ENCODE peak calls at places on chromosome 20, in four cellular contexts. U is HepG2, T is H1, A is GM12892. B is an unnamed sample.

GRCh38 chr20:13857961-13858360 is 73.1 kb downstream of the NDUFAF5 start:
- DNase-seq in U (no peak), T (no peak), A (no peak), B (no peak)

GRCh38 chr20:15278041-15278440 is 940.6 kb upstream of the FLRT3 start:
- DNase-seq in U (no peak), T (no peak), A (no peak), B (no peak)

GRCh38 chr20:9927224-9927623 is 88.3 kb upstream of the PAK5 start:
- DNase-seq in U (no peak), T (no peak), A (no peak), B (no peak)

GRCh38 chr20:34979366-34980153 is 23.9 kb downstream of the MYH7B start:
- DNase-seq in U (no peak), T (peak), A (no peak), B (no peak)

GRCh38 chr20:60001027-60001567 is 42.9 kb downstream of the CDH26 start:
- DNase-seq in U (no peak), T (no peak), A (no peak), B (no peak)

GRCh38 chr20:51628533-51629398 is 86.2 kb upstream of the NFATC2 start:
- DNase-seq in U (peak), T (no peak), A (no peak), B (no peak)

GRCh38 chr20:8788831-8789230 is 280.1 kb upstream of the PLCB4 start:
- DNase-seq in U (no peak), T (no peak), A (no peak), B (no peak)

GRCh38 chr20:24522452-24523330 is 53.3 kb downstream of the SYNDIG1 start:
- DNase-seq in U (no peak), T (no peak), A (no peak), B (no peak)

GRCh38 chr20:44154521-44155001 is 32.4 kb downstream of the JPH2 start:
- DNase-seq in U (no peak), T (no peak), A (no peak), B (no peak)

GRCh38 chr20:53408728-53409157 is 184.9 kb downstream of the ZNF217 start:
- DNase-seq in U (no peak), T (no peak), A (no peak), B (no peak)

GRCh38 chr20:57526067-57526884 is 1.3 kb upstream of the CTCFL start:
- DNase-seq in U (peak), T (no peak), A (no peak), B (peak)

GRCh38 chr20:41316602-41317535 is 662 bp downstream of the ZHX3 start:
- DNase-seq in U (peak), T (no peak), A (peak), B (peak)

GRCh38 chr20:45361794-45362193 is 1.2 kb upstream of the SYS1 start:
- DNase-seq in U (peak), T (no peak), A (no peak), B (no peak)

GRCh38 chr20:54084727-54085368 is 14.5 kb upstream of the BCAS1 start:
- DNase-seq in U (peak), T (no peak), A (no peak), B (no peak)

GRCh38 chr20:19887566-19888268 is 129.4 kb upstream of the NAA20 start:
- DNase-seq in U (no peak), T (no peak), A (no peak), B (no peak)

GRCh38 chr20:7347409-7347808 is 579.9 kb downstream of the BMP2 start:
- DNase-seq in U (no peak), T (no peak), A (no peak), B (no peak)

GRCh38 chr20:37185681-37186080 is 6.3 kb upstream of the MROH8 start:
- DNase-seq in U (no peak), T (no peak), A (no peak), B (no peak)

GRCh38 chr20:51985013-51985415 is 182.7 kb upstream of the SALL4 start:
- DNase-seq in U (peak), T (no peak), A (no peak), B (no peak)

GRCh38 chr20:14792915-14793314 is 455.5 kb upstream of the FLRT3 start:
- DNase-seq in U (no peak), T (no peak), A (no peak), B (no peak)

GRCh38 chr20:4729265-4729664 is 7.6 kb downstream of the PRND start:
- DNase-seq in U (no peak), T (no peak), A (no peak), B (no peak)

GRCh38 chr20:17860306-17861197 is 108.0 kb downstream of the SNX5 start:
- DNase-seq in U (no peak), T (no peak), A (no peak), B (no peak)

GRCh38 chr20:19775353-19776201 is 17.5 kb downstream of the RIN2 start:
- DNase-seq in U (no peak), T (no peak), A (no peak), B (no peak)

GRCh38 chr20:57429579-57430202 is 38.5 kb downstream of the RBM38 start:
- DNase-seq in U (peak), T (no peak), A (no peak), B (no peak)

GRCh38 chr20:330233-331149 is 5.1 kb downstream of the SOX12 start:
- DNase-seq in U (peak), T (no peak), A (peak), B (peak)

GRCh38 chr20:44279228-44279627 is 31.8 kb downstream of the FITM2 start:
- DNase-seq in U (no peak), T (no peak), A (no peak), B (no peak)

GRCh38 chr20:36575066-36575743 is 1.8 kb downstream of the TGIF2 start:
- DNase-seq in U (peak), T (no peak), A (peak), B (no peak)

GRCh38 chr20:41138217-41138526 is 829 bp downstream of the PLCG1 start:
- DNase-seq in U (peak), T (no peak), A (no peak), B (no peak)

GRCh38 chr20:1816384-1817381 is 78.5 kb upstream of the SIRPA start:
- DNase-seq in U (no peak), T (no peak), A (no peak), B (no peak)
- TF ChIP-seq TAF1 in U (no peak), T (no peak), A (no peak), B (no peak)

GRCh38 chr20:32483351-32484220 is 101.5 kb downstream of the NOL4L start:
- DNase-seq in U (peak), T (no peak), A (peak), B (peak)
- TF ChIP-seq POLR2AphosphoS5 in U (peak), T (peak), A (no peak), B (no peak)

GRCh38 chr20:33401042-33401921 is at the start of gene CDK5RAP1:
- DNase-seq in U (peak), T (peak), A (peak), B (peak)
- TF ChIP-seq POLR2A in U (peak), T (no peak), A (peak), B (peak)

DNA sequence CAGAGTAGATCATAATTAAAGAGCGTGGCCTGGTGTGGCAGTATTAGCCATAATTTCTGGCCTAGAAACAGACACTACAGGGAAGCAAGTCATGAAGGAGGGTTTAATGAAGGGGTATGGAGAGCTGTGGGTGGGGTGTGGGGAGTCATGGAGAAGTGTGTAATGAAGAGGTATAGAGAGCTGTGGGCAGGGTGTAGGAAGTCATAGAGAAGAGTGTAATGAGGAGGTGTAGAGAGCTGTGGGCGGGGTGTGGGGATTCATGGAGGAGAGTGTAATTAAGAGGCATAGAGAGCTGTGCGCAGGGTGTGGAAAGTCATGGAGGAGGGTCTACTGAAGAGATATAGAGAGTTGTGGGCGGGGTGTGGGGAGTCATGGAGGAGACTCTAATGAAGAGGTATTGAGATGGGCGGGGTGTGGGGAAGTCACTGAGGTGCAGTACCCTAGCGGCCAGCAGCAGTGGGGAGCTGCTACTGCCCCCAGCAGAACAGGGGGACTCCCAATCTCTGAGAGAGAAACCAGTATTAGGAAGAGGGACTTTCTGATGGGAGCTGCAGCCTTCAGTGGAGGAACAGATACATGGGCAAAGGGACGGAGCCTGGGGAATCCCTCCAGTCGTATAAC is 145.4 kb upstream of the FOXA2 start:
- DNase-seq in U (no peak), T (no peak), A (no peak), B (no peak)
- TF ChIP-seq TAF1 in U (no peak), T (no peak), A (no peak), B (no peak)

GRCh38 chr20:63287697-63288580 is 5.0 kb upstream of the COL20A1 start:
- DNase-seq in U (no peak), T (no peak), A (no peak), B (no peak)
- TF ChIP-seq POLR2AphosphoS5 in U (no peak), T (no peak), A (no peak), B (no peak)

GRCh38 chr20:25622450-25623224 is 1.2 kb downstream of the NANP start:
- DNase-seq in U (peak), T (no peak), A (no peak), B (no peak)

GRCh38 chr20:25624500-25624939 is 706 bp upstream of the NANP start:
- DNase-seq in U (no peak), T (no peak), A (no peak), B (no peak)

GRCh38 chr20:25622049-25622448 is 1.8 kb downstream of the NANP start:
- DNase-seq in U (no peak), T (no peak), A (no peak), B (no peak)

GRCh38 chr20:25623225-25623735 is 534 bp downstream of the NANP start:
- DNase-seq in U (peak), T (peak), A (peak), B (no peak)

GRCh38 chr20:25623736-25624499 is at the start of gene NANP:
- DNase-seq in U (peak), T (peak), A (peak), B (peak)
- TF ChIP-seq POLR2A in U (peak), T (peak), A (peak), B (peak)

DNA sequence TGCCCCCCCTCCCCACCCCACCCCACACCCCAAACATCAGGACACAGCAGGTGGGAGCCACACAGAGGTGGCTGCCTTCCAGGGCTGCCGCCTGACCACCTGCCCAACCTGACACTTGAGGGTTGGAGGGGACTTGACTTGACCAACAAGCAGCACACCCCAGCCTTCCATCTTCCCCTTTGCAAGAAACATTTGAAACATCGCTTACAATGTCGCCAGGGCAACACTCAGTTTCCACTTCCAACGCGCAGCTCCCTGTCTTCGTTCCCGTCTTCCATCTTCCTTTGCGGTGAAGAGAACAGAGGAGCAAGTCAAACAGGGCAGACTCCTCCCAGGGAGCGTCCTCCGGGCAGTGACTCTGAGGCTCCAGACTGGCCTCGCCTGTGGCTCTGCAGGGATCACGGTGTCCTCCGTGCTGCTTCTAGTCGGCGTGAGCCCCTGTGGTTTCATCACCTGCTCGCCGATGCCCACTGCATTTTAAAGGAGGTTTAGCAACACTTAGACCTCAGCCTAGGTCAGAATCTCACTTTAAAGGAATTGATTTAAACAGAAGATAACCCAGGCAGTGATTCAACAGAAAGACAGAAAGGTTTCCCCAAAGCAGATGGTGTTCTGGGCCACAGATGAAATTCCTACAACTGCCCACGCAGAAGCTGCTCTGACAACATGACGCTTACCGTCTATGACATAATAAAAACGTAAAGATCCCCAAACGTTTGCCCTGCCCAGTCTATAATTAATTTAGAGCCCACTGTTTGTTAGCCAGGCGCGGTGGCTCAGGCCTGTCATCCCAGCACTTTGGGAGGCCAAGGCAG is 130.8 kb downstream of the TAF4 start:
- DNase-seq in U (no peak), T (no peak), A (no peak), B (no peak)
- TF ChIP-seq TAF1 in U (no peak), T (no peak), A (no peak), B (no peak)

B was measured in GM12891.